ENCODE peak calls at places on chromosome 6, in nine cellular contexts. Y is DMS79; K is HS-5; S is neural progenitor cell; L is stimulated activated CD8-positive, alpha-beta memory T cell treated with anti-CD3 and anti-CD28 coated beads, Interleukin-15, amount 100 ng/mL, for 1 hour; F is activated CD4-positive, alpha-beta T cell treated with anti-CD3 and anti-CD28 coated beads, Interleukin-2, amount 50 U/mL, for 1 hour; U is mesenchymal stem cell; E is AG04450; N is T-cell. H is an unnamed sample.

GRCh38 chr6:44800171-44800671 is 412.7 kb downstream of the CDC5L start:
- DNase-seq in E (no peak), L (no peak), F (no peak), Y (peak; percentile 94), U (peak; percentile 22), N (no peak), K (no peak), S (peak; percentile 23), H (peak; percentile 46)

GRCh38 chr6:389622-390021 is 1.9 kb upstream of the IRF4 start:
- DNase-seq in F (no peak), Y (no peak), S (no peak), E (no peak), U (no peak), K (no peak), N (no peak), L (no peak), H (no peak)

GRCh38 chr6:144219056-144219685 is 66.0 kb upstream of the UTRN start:
- DNase-seq in N (no peak), L (no peak), K (no peak), F (no peak), U (peak; percentile 64), S (peak; percentile 44), Y (no peak), E (no peak), H (peak; percentile 27)

GRCh38 chr6:34990971-34991560 is 102.0 kb downstream of the ANKS1A start:
- DNase-seq in Y (no peak), S (no peak), K (no peak), U (peak; percentile 56), L (no peak), E (peak; percentile 53), N (no peak), F (no peak), H (no peak)

GRCh38 chr6:2203264-2203663 is 42.1 kb downstream of the GMDS start:
- DNase-seq in K (no peak), Y (no peak), F (no peak), L (no peak), E (no peak), S (no peak), N (no peak), U (no peak), H (no peak)

GRCh38 chr6:137056121-137056880 is 11.5 kb upstream of the IL20RA start:
- DNase-seq in E (no peak), L (no peak), N (no peak), Y (no peak), S (no peak), U (no peak), F (no peak), K (no peak), H (no peak)

GRCh38 chr6:11093065-11093590 is 506 bp upstream of the SMIM13 start:
- DNase-seq in Y (peak; percentile 22), S (no peak), F (no peak), U (no peak), K (no peak), E (no peak), L (no peak), N (no peak), H (no peak)

GRCh38 chr6:167906899-167907298 is 80.2 kb downstream of the AFDN start:
- DNase-seq in L (no peak), N (no peak), E (no peak), Y (no peak), K (no peak), S (peak; percentile 37), U (no peak), F (no peak), H (no peak)

GRCh38 chr6:32689531-32690505 is 23.4 kb upstream of the HLA-DQB1 start:
- DNase-seq in E (no peak), K (no peak), Y (no peak), L (no peak), N (no peak), S (no peak), U (no peak), F (no peak), H (no peak)

GRCh38 chr6:6154335-6154734 is 147.6 kb upstream of the NRN1 start:
- DNase-seq in E (no peak), U (no peak), F (no peak), S (no peak), L (no peak), Y (no peak), K (no peak), N (no peak), H (no peak)

GRCh38 chr6:101398716-101399626 is 5.5 kb downstream of the GRIK2 start:
- DNase-seq in U (no peak), N (no peak), F (no peak), S (peak; percentile 34), L (no peak), Y (no peak), E (no peak), K (no peak), H (no peak)

H was measured in non-pigmented ciliary epithelial cell.